ENCODE peak calls at places on chromosomes 5 and 9, in four cellular contexts. One of them, this sample, is unnamed. For H3K27me3, the result is how much of the 10 kb centered on the place peaks cover.

GRCh38 chr5:170704417-170705195 is 78.9 kb upstream of the GABRP start:
- DNase-seq in psoas muscle: no peak
- DNase-seq in HepG2: no peak
- DNase-seq in testis: no peak
- DNase-seq in this sample: no peak

GRCh38 chr5:673140-673836 is 19.9 kb downstream of the TPPP start:
- DNase-seq in psoas muscle: peak
- DNase-seq in HepG2: no peak
- DNase-seq in testis: no peak
- DNase-seq in this sample: no peak

GRCh38 chr9:137724114-137724445 is 105.3 kb downstream of the EHMT1 start:
- DNase-seq in psoas muscle: no peak
- DNase-seq in HepG2: no peak
- DNase-seq in testis: no peak
- DNase-seq in this sample: no peak

GRCh38 chr5:56190500-56190899 is 42.6 kb downstream of the ANKRD55 start:
- DNase-seq in psoas muscle: no peak
- DNase-seq in HepG2: no peak
- DNase-seq in testis: peak
- DNase-seq in this sample: no peak

GRCh38 chr9:134063088-134063875 is 4.5 kb downstream of the BRD3 start:
- DNase-seq in psoas muscle: no peak
- DNase-seq in HepG2: no peak
- DNase-seq in testis: no peak
- DNase-seq in this sample: no peak

GRCh38 chr5:54296386-54296785 is 14.0 kb downstream of the ARL15 start:
- DNase-seq in psoas muscle: no peak
- DNase-seq in HepG2: no peak
- DNase-seq in testis: no peak
- DNase-seq in this sample: no peak

GRCh38 chr5:172450453-172450852 is 3.9 kb downstream of the SH3PXD2B start:
- DNase-seq in psoas muscle: no peak
- DNase-seq in HepG2: no peak
- DNase-seq in testis: no peak
- DNase-seq in this sample: no peak

GRCh38 chr9:14674630-14675029 is 18.6 kb downstream of the ZDHHC21 start:
- DNase-seq in psoas muscle: no peak
- DNase-seq in HepG2: no peak
- DNase-seq in testis: no peak
- DNase-seq in this sample: no peak

GRCh38 chr9:130912932-130913598 is 16.5 kb upstream of the QRFP start:
- DNase-seq in psoas muscle: peak
- DNase-seq in HepG2: no peak
- DNase-seq in testis: no peak
- DNase-seq in this sample: no peak

GRCh38 chr5:1633605-1634336 is 110.0 kb upstream of the LPCAT1 start:
- DNase-seq in psoas muscle: peak
- DNase-seq in HepG2: peak
- DNase-seq in testis: peak
- DNase-seq in this sample: peak

GRCh38 chr5:54570923-54571322 is 53.4 kb downstream of the SNX18 start:
- DNase-seq in psoas muscle: no peak
- DNase-seq in HepG2: no peak
- DNase-seq in testis: peak
- DNase-seq in this sample: no peak

GRCh38 chr9:113963017-113963620 is 87.0 kb downstream of the ZNF618 start:
- DNase-seq in psoas muscle: peak
- DNase-seq in HepG2: peak
- DNase-seq in testis: peak
- DNase-seq in this sample: peak

GRCh38 chr5:107682533-107682932 is 11.8 kb upstream of the EFNA5 start:
- DNase-seq in psoas muscle: no peak
- DNase-seq in HepG2: no peak
- DNase-seq in testis: no peak
- DNase-seq in this sample: no peak

GRCh38 chr9:133460405-133461175 is 812 bp downstream of the CACFD1 start:
- DNase-seq in psoas muscle: no peak
- DNase-seq in HepG2: peak
- DNase-seq in testis: peak
- DNase-seq in this sample: peak

GRCh38 chr5:164097747-164098146 is 592.3 kb downstream of the MAT2B start:
- DNase-seq in psoas muscle: no peak
- DNase-seq in HepG2: no peak
- DNase-seq in testis: no peak
- DNase-seq in this sample: no peak

GRCh38 chr9:95048225-95049087 is 269.1 kb downstream of the FANCC start:
- DNase-seq in psoas muscle: peak
- DNase-seq in HepG2: peak
- DNase-seq in testis: peak
- DNase-seq in this sample: peak

GRCh38 chr9:126423022-126423708 is 96.5 kb downstream of the MVB12B start:
- DNase-seq in psoas muscle: no peak
- DNase-seq in HepG2: no peak
- DNase-seq in testis: no peak
- DNase-seq in this sample: no peak

GRCh38 chr9:29740518-29740917 is 2167.2 kb upstream of the C9orf72 start:
- DNase-seq in psoas muscle: no peak
- DNase-seq in HepG2: no peak
- DNase-seq in testis: no peak
- DNase-seq in this sample: no peak

GRCh38 chr5:173056783-173057061 is 570 bp downstream of the CREBRF start:
- DNase-seq in psoas muscle: no peak
- DNase-seq in HepG2: no peak
- DNase-seq in testis: no peak
- DNase-seq in this sample: no peak

DNA sequence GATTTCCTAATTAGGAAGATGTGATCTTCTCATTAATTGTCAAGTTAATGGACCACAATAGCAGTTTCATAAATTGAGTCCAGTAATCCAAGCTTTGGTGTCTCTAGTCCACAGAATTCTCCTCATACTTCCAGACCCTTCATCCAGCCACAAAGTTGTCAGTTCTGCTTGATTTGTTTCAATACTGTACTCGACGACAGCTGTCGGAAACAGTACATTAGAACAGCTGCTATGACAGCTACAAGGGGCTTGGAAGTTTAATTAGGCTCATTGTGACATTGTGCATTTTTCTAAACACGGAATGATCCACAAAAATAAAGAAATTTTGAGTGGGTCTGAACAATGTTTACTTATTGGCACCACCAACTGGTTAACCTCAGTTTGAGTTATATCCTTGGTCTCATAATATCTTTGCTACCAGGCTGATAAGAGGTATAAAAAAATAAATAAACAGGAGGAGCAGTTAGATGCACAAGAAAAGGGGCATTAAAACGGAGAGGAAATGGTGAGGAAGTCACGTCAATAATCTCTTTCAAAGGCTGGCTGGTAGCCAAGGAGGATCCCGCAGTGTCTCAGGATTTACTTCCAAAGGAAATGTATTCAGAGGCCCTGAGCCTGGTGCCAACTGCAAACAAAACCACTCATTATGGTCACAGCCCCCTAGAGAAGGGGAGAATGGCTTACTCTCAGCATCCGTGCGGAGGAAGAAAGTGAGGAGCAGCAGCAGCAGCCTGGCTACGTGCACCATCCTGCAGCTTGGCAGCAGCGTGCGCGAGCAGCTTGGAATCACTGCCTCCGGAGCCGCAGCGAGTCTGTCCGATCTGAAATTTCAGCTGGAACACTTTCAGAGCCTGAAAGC is 933.7 kb upstream of the DMAC1 start:
- DNase-seq in psoas muscle: no peak
- DNase-seq in HepG2: no peak
- DNase-seq in testis: peak
- DNase-seq in this sample: no peak
- H3K27ac ChIP-seq in psoas muscle: no peak
- H3K27ac ChIP-seq in HepG2: no peak
- H3K27ac ChIP-seq in testis: no peak
- H3K27ac ChIP-seq in this sample: no peak

GRCh38 chr5:37771203-37771611 is 68.6 kb downstream of the GDNF start:
- DNase-seq in psoas muscle: no peak
- DNase-seq in HepG2: no peak
- DNase-seq in testis: no peak
- DNase-seq in this sample: no peak
- TF ChIP-seq CTCF in psoas muscle: no peak
- TF ChIP-seq CTCF in HepG2: no peak
- TF ChIP-seq CTCF in testis: no peak
- TF ChIP-seq CTCF in this sample: no peak

DNA sequence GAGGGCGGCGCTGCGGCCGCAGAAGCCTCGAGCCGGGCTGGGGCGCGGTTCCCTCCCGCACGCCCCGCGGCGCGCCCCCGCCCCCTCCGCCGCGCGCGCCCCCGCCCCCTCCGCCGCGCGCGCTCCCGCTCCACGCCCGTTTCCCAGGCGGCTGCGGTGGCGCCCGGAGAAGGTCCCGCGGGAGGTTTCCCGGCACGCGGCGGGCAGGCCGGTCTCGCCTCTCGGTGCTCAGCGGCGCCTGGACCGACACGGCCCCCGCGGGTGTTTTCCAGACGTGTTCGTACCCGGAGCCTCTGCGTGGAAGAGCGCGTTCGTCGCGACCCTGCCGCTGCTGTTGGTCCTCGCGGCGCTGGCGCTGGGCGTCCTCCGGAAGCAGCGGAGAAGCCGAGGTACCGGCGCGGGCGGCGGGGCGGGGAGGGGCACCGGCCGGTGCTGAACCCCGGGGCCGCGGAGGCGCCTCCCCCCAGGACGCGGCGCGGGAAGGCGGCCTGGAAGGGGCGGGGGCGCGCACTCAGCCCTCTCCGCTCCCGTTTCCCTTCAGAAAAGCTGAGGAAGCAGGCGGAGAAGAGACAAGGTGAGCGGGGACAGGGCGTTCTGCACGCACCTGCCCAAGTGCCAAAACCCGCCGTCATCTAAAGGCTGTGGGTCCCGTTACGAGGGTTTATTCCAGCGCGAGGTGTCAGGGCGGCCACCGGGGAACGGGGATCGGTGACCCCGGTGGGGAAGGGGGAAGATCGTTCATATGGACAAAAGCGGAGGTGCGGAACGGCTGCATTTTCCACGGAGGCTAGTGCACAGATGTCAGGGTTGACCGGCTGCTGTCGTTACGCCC is 13.1 kb downstream of the BTNL9 start:
- DNase-seq in psoas muscle: no peak
- DNase-seq in HepG2: no peak
- DNase-seq in testis: no peak
- DNase-seq in this sample: no peak
- H3K27me3 ChIP-seq in psoas muscle: under half
- H3K27me3 ChIP-seq in HepG2: half or more
- H3K27me3 ChIP-seq in testis: under half
- H3K27me3 ChIP-seq in this sample: under half

GRCh38 chr5:16712600-16712999 is 95.8 kb upstream of the RETREG1 start:
- DNase-seq in psoas muscle: no peak
- DNase-seq in HepG2: no peak
- DNase-seq in testis: no peak
- DNase-seq in this sample: no peak
- H3K27ac ChIP-seq in psoas muscle: no peak
- H3K27ac ChIP-seq in HepG2: no peak
- H3K27ac ChIP-seq in testis: no peak
- H3K27ac ChIP-seq in this sample: no peak

GRCh38 chr9:88173378-88173999 is 35.2 kb upstream of the SPATA31C2 start:
- DNase-seq in psoas muscle: no peak
- DNase-seq in HepG2: peak
- DNase-seq in testis: peak
- DNase-seq in this sample: peak
- TF ChIP-seq CTCF in psoas muscle: peak
- TF ChIP-seq CTCF in HepG2: peak
- TF ChIP-seq CTCF in testis: peak
- TF ChIP-seq CTCF in this sample: peak

This sample was measured in WERI-Rb-1.